ENCODE peak calls at places on chromosomes 6 and 20, in five cellular contexts. One of them, this sample, is unnamed.

GRCh38 chr6:146879406-146880117 is 280.8 kb downstream of the ADGB start:
- DNase-seq in suprapubic skin: no peak
- DNase-seq in tibial nerve: no peak
- DNase-seq in ovary: no peak
- DNase-seq in A549: no peak
- DNase-seq in this sample: no peak

GRCh38 chr6:14811760-14812428 is 434.0 kb upstream of the JARID2 start:
- DNase-seq in tibial nerve: no peak
- DNase-seq in A549: no peak
- DNase-seq in suprapubic skin: no peak
- DNase-seq in ovary: no peak
- DNase-seq in this sample: no peak

GRCh38 chr6:36028088-36028886 is 679 bp downstream of the MAPK14 start:
- DNase-seq in A549: peak
- DNase-seq in ovary: peak
- DNase-seq in tibial nerve: no peak
- DNase-seq in suprapubic skin: no peak
- DNase-seq in this sample: peak

GRCh38 chr6:63487123-63487813 is 85.0 kb upstream of the LOC128125822 start:
- DNase-seq in ovary: no peak
- DNase-seq in suprapubic skin: no peak
- DNase-seq in A549: peak
- DNase-seq in tibial nerve: no peak
- DNase-seq in this sample: no peak

GRCh38 chr20:49894073-49894470 is 21.3 kb downstream of the SPATA2 start:
- DNase-seq in tibial nerve: no peak
- DNase-seq in suprapubic skin: no peak
- DNase-seq in ovary: no peak
- DNase-seq in A549: no peak
- DNase-seq in this sample: no peak

GRCh38 chr6:132863895-132864294 is 49.5 kb downstream of the RPS12 start:
- DNase-seq in ovary: no peak
- DNase-seq in A549: no peak
- DNase-seq in suprapubic skin: no peak
- DNase-seq in tibial nerve: no peak
- DNase-seq in this sample: no peak

GRCh38 chr6:105135907-105136432 is 43.8 kb downstream of the POPDC3 start:
- DNase-seq in suprapubic skin: no peak
- DNase-seq in A549: no peak
- DNase-seq in tibial nerve: no peak
- DNase-seq in ovary: no peak
- DNase-seq in this sample: no peak

GRCh38 chr6:151291145-151292055 is 51.6 kb downstream of the AKAP12 start:
- DNase-seq in suprapubic skin: no peak
- DNase-seq in A549: no peak
- DNase-seq in ovary: peak
- DNase-seq in tibial nerve: no peak
- DNase-seq in this sample: no peak

GRCh38 chr20:22248052-22248667 is 336.2 kb downstream of the FOXA2 start:
- DNase-seq in suprapubic skin: no peak
- DNase-seq in A549: peak
- DNase-seq in tibial nerve: no peak
- DNase-seq in ovary: no peak
- DNase-seq in this sample: no peak

GRCh38 chr6:35842381-35842780 is 37.2 kb downstream of the LHFPL5 start:
- DNase-seq in ovary: no peak
- DNase-seq in tibial nerve: no peak
- DNase-seq in suprapubic skin: no peak
- DNase-seq in A549: no peak
- DNase-seq in this sample: no peak

GRCh38 chr6:149963212-149963461 is 606 bp upstream of the ULBP1 start:
- DNase-seq in tibial nerve: no peak
- DNase-seq in suprapubic skin: peak
- DNase-seq in ovary: no peak
- DNase-seq in A549: peak
- DNase-seq in this sample: no peak

GRCh38 chr20:50182336-50182735 is 8.3 kb upstream of the CEBPB start:
- DNase-seq in suprapubic skin: no peak
- DNase-seq in A549: no peak
- DNase-seq in ovary: no peak
- DNase-seq in tibial nerve: no peak
- DNase-seq in this sample: no peak

DNA sequence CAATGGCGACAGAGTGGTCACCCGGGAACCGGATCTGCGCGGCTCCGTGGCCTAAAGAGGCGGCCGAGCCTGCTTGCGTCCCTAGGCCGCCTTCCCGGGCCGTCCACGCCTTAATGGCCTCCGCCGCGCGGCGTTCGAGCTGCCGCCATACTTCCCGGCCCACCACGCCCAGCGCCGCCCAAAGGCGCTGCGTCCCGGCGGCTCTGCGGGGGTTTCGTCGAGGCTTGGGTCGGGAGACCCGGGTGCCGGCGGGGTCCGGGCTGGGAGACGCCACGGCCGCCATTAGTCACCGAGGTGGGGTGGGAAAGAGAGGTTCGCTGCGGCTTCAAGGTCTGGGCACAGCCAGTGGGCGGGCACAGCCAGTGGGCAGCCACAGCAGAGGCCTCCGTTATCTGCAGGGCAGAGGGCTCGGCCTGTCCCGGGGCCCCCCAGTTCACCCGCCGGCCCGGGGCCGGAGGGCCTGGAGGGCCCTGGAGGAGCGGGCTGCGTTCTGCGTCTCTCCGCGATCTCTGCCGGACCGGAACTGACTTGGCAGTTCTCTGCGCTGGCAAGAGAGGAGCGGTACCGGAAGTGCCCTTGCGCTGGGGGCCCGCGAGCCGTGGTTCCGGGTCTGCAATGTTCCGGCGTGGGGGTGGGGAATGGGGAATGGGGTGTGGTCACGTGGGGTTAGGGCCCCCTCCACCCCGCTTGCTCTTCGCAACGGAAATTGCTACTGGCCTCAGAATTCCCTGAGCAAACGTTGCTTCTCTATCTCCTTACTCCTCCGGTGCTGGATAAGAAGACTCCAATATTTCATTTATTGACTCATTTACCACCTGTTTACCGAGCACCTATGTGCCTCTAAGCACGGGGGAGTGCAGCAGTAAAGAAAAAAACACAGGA is 82.3 kb downstream of the CNBD2 start:
- DNase-seq in A549: peak
- DNase-seq in ovary: peak
- DNase-seq in suprapubic skin: peak
- DNase-seq in tibial nerve: peak
- DNase-seq in this sample: peak
- TF ChIP-seq EP300 in A549: peak
- TF ChIP-seq EP300 in ovary: no peak
- TF ChIP-seq EP300 in suprapubic skin: no peak
- TF ChIP-seq EP300 in tibial nerve: peak
- TF ChIP-seq EP300 in this sample: peak

GRCh38 chr20:21134883-21135493 is 9.1 kb downstream of the KIZ start:
- DNase-seq in suprapubic skin: no peak
- DNase-seq in tibial nerve: no peak
- DNase-seq in A549: no peak
- DNase-seq in ovary: no peak
- DNase-seq in this sample: no peak
- TF ChIP-seq EP300 in suprapubic skin: no peak
- TF ChIP-seq EP300 in tibial nerve: no peak
- TF ChIP-seq EP300 in A549: no peak
- TF ChIP-seq EP300 in ovary: no peak
- TF ChIP-seq EP300 in this sample: no peak

GRCh38 chr6:47700051-47700450 is 1.7 kb downstream of the ADGRF4 start:
- DNase-seq in A549: peak
- DNase-seq in suprapubic skin: no peak
- DNase-seq in ovary: no peak
- DNase-seq in tibial nerve: no peak
- DNase-seq in this sample: no peak
- TF ChIP-seq EP300 in A549: no peak
- TF ChIP-seq EP300 in suprapubic skin: no peak
- TF ChIP-seq EP300 in ovary: no peak
- TF ChIP-seq EP300 in tibial nerve: no peak
- TF ChIP-seq EP300 in this sample: no peak

GRCh38 chr6:34082816-34083215 is 63.1 kb downstream of the GRM4 start:
- DNase-seq in suprapubic skin: no peak
- DNase-seq in ovary: no peak
- DNase-seq in A549: no peak
- DNase-seq in tibial nerve: no peak
- DNase-seq in this sample: no peak

GRCh38 chr6:34084591-34085280 is 61.2 kb downstream of the GRM4 start:
- DNase-seq in A549: no peak
- DNase-seq in suprapubic skin: no peak
- DNase-seq in ovary: no peak
- DNase-seq in tibial nerve: no peak
- DNase-seq in this sample: no peak

GRCh38 chr6:34085453-34086170 is 60.3 kb downstream of the GRM4 start:
- DNase-seq in ovary: no peak
- DNase-seq in tibial nerve: no peak
- DNase-seq in A549: no peak
- DNase-seq in suprapubic skin: no peak
- DNase-seq in this sample: no peak

GRCh38 chr6:34082348-34082747 is 63.5 kb downstream of the GRM4 start:
- DNase-seq in tibial nerve: no peak
- DNase-seq in suprapubic skin: no peak
- DNase-seq in ovary: no peak
- DNase-seq in A549: no peak
- DNase-seq in this sample: no peak

GRCh38 chr6:34083227-34083889 is 62.5 kb downstream of the GRM4 start:
- DNase-seq in ovary: no peak
- DNase-seq in A549: no peak
- DNase-seq in tibial nerve: no peak
- DNase-seq in suprapubic skin: no peak
- DNase-seq in this sample: no peak
- TF ChIP-seq EP300 in ovary: no peak
- TF ChIP-seq EP300 in A549: no peak
- TF ChIP-seq EP300 in tibial nerve: no peak
- TF ChIP-seq EP300 in suprapubic skin: no peak
- TF ChIP-seq EP300 in this sample: no peak

This sample was measured in upper lobe of left lung.